ENCODE peak calls at places on chromosomes 11 and 22, in ten cellular contexts. Z is sigmoid colon; L is K562; U is ecto neural progenitor cell; X is NT2/D1; V is stimulated activated CD8-positive, alpha-beta memory T cell treated with anti-CD3 and anti-CD28 coated beads, Interleukin-15, amount 100 ng/mL, for 24 hours; Q is NCI-H2029 treated with DMSO at 0.1 percent for 48 hours; E is NCI-H526; P is RPMI8226; C is activated naive CD4-positive, alpha-beta T cell treated with anti-CD3 and anti-CD28 coated beads for 36 hours. A is an unnamed sample.

GRCh38 chr11:69954756-69955155 is 123.4 kb upstream of the ANO1 start:
- DNase-seq in Z (no peak), L (no peak), U (no peak), X (no peak), V (no peak), Q (no peak), E (no peak), P (no peak), C (no peak), A (no peak)

GRCh38 chr22:37194750-37195149 is 6.7 kb upstream of the C1QTNF6 start:
- DNase-seq in Z (no peak), L (no peak), U (no peak), X (no peak), V (no peak), Q (no peak), E (no peak), P (no peak), C (no peak), A (no peak)

GRCh38 chr11:22130462-22131053 is 62.3 kb upstream of the ANO5 start:
- DNase-seq in Z (no peak), L (no peak), U (no peak), X (no peak), V (no peak), Q (peak), E (peak), P (no peak), C (no peak), A (no peak)

GRCh38 chr22:26068571-26068970 is 100.7 kb upstream of the SEZ6L start:
- DNase-seq in Z (no peak), L (no peak), U (no peak), X (no peak), V (no peak), Q (no peak), E (no peak), P (no peak), C (no peak), A (no peak)

GRCh38 chr22:48886604-48887393 is 940.9 kb downstream of the BRD1 start:
- DNase-seq in Z (peak), L (no peak), U (no peak), X (no peak), V (no peak), Q (peak), E (no peak), P (no peak), C (no peak), A (no peak)

GRCh38 chr11:11672764-11673163 is 51.0 kb upstream of the GALNT18 start:
- DNase-seq in Z (no peak), L (peak), U (no peak), X (no peak), V (no peak), Q (no peak), E (no peak), P (no peak), C (no peak), A (no peak)

GRCh38 chr11:83427943-83428342 is 141.8 kb upstream of the CCDC90B start:
- DNase-seq in Z (no peak), L (no peak), U (no peak), X (no peak), V (no peak), Q (no peak), E (no peak), P (no peak), C (no peak), A (no peak)

GRCh38 chr11:109223441-109223840 is 198.5 kb upstream of the C11orf87 start:
- DNase-seq in Z (no peak), L (no peak), U (no peak), X (no peak), V (no peak), Q (no peak), E (no peak), P (no peak), C (no peak), A (no peak)

GRCh38 chr11:64859542-64860414 is 15.3 kb upstream of the CDC42BPG start:
- DNase-seq in Z (no peak), L (no peak), U (no peak), X (no peak), V (no peak), Q (no peak), E (no peak), P (peak), C (peak), A (no peak)